ENCODE peak calls at places on chromosomes 12 and 14, in five cellular contexts. One of them, this sample, is unnamed.
A peak's percentile ranks its signal among the peaks of the same experiment; 100 is the strongest.

GRCh38 chr14:68366656-68367055 is 426.2 kb downstream of the ZFP36L1 start:
- DNase-seq in NCI-H748 treated with DMSO at 0.1 percent for 48 hours: no peak
- DNase-seq in CMK: no peak
- DNase-seq in T-cell: no peak
- DNase-seq in LHCN-M2: no peak
- DNase-seq in this sample: no peak

GRCh38 chr12:123389560-123390351 is 5.8 kb downstream of the KMT5A start:
- DNase-seq in NCI-H748 treated with DMSO at 0.1 percent for 48 hours: no peak
- DNase-seq in CMK: no peak
- DNase-seq in T-cell: no peak
- DNase-seq in LHCN-M2: peak; percentile 25
- DNase-seq in this sample: peak; percentile 41

GRCh38 chr12:4277205-4277543 is 3.6 kb downstream of the CCND2 start:
- DNase-seq in NCI-H748 treated with DMSO at 0.1 percent for 48 hours: no peak
- DNase-seq in CMK: no peak
- DNase-seq in T-cell: no peak
- DNase-seq in LHCN-M2: no peak
- DNase-seq in this sample: no peak

GRCh38 chr12:80622271-80622670 is 85.2 kb upstream of the MYF6 start:
- DNase-seq in NCI-H748 treated with DMSO at 0.1 percent for 48 hours: no peak
- DNase-seq in CMK: no peak
- DNase-seq in T-cell: no peak
- DNase-seq in LHCN-M2: peak; percentile 83
- DNase-seq in this sample: no peak

GRCh38 chr14:89330236-89331002 is 86.6 kb downstream of the FOXN3 start:
- DNase-seq in NCI-H748 treated with DMSO at 0.1 percent for 48 hours: no peak
- DNase-seq in CMK: no peak
- DNase-seq in T-cell: no peak
- DNase-seq in LHCN-M2: peak; percentile 90
- DNase-seq in this sample: peak; percentile 67

GRCh38 chr12:1220127-1221092 is 229.4 kb downstream of the ERC1 start:
- DNase-seq in NCI-H748 treated with DMSO at 0.1 percent for 48 hours: peak; percentile 81
- DNase-seq in CMK: no peak
- DNase-seq in T-cell: no peak
- DNase-seq in LHCN-M2: no peak
- DNase-seq in this sample: peak; percentile 77

GRCh38 chr14:105935384-105935783 is 409.0 kb downstream of the TMEM121 start:
- DNase-seq in NCI-H748 treated with DMSO at 0.1 percent for 48 hours: no peak
- DNase-seq in CMK: no peak
- DNase-seq in T-cell: no peak
- DNase-seq in LHCN-M2: no peak
- DNase-seq in this sample: no peak

GRCh38 chr12:6199531-6200265 is 502 bp upstream of the CD9 start:
- DNase-seq in NCI-H748 treated with DMSO at 0.1 percent for 48 hours: no peak
- DNase-seq in CMK: no peak
- DNase-seq in T-cell: no peak
- DNase-seq in LHCN-M2: no peak
- DNase-seq in this sample: no peak

GRCh38 chr12:82357845-82358199 is 365 bp downstream of the CCDC59 start:
- DNase-seq in NCI-H748 treated with DMSO at 0.1 percent for 48 hours: peak; percentile 41
- DNase-seq in CMK: peak; percentile 9
- DNase-seq in T-cell: no peak
- DNase-seq in LHCN-M2: peak; percentile 2
- DNase-seq in this sample: no peak

GRCh38 chr12:66947119-66947518 is 268.2 kb upstream of the GRIP1 start:
- DNase-seq in NCI-H748 treated with DMSO at 0.1 percent for 48 hours: no peak
- DNase-seq in CMK: no peak
- DNase-seq in T-cell: no peak
- DNase-seq in LHCN-M2: no peak
- DNase-seq in this sample: no peak

GRCh38 chr12:3273409-3273853 is 196.3 kb downstream of the TSPAN9 start:
- DNase-seq in NCI-H748 treated with DMSO at 0.1 percent for 48 hours: no peak
- DNase-seq in CMK: no peak
- DNase-seq in T-cell: no peak
- DNase-seq in LHCN-M2: peak; percentile 88
- DNase-seq in this sample: no peak

GRCh38 chr12:16299403-16299802 is 21.9 kb upstream of the SLC15A5 start:
- DNase-seq in NCI-H748 treated with DMSO at 0.1 percent for 48 hours: no peak
- DNase-seq in CMK: no peak
- DNase-seq in T-cell: no peak
- DNase-seq in LHCN-M2: peak; percentile 5
- DNase-seq in this sample: no peak

GRCh38 chr12:96040305-96041133 is 5.1 kb upstream of the LTA4H start:
- DNase-seq in NCI-H748 treated with DMSO at 0.1 percent for 48 hours: no peak
- DNase-seq in CMK: no peak
- DNase-seq in T-cell: no peak
- DNase-seq in LHCN-M2: no peak
- DNase-seq in this sample: no peak

GRCh38 chr12:54680374-54680773 is 32.2 kb upstream of the DCD start:
- DNase-seq in NCI-H748 treated with DMSO at 0.1 percent for 48 hours: no peak
- DNase-seq in CMK: peak; percentile 2
- DNase-seq in T-cell: no peak
- DNase-seq in LHCN-M2: peak; percentile 6
- DNase-seq in this sample: no peak

GRCh38 chr12:63151061-63151897 is at the start of gene AVPR1A:
- DNase-seq in NCI-H748 treated with DMSO at 0.1 percent for 48 hours: peak; percentile 44
- DNase-seq in CMK: no peak
- DNase-seq in T-cell: no peak
- DNase-seq in LHCN-M2: no peak
- DNase-seq in this sample: no peak

GRCh38 chr12:80216890-80217559 is 117.7 kb downstream of the OTOGL start:
- DNase-seq in NCI-H748 treated with DMSO at 0.1 percent for 48 hours: no peak
- DNase-seq in CMK: peak; percentile 12
- DNase-seq in T-cell: no peak
- DNase-seq in LHCN-M2: no peak
- DNase-seq in this sample: peak; percentile 68

GRCh38 chr14:89365071-89365801 is 51.8 kb downstream of the FOXN3 start:
- DNase-seq in NCI-H748 treated with DMSO at 0.1 percent for 48 hours: no peak
- DNase-seq in CMK: peak; percentile 30
- DNase-seq in T-cell: peak; percentile 47
- DNase-seq in LHCN-M2: no peak
- DNase-seq in this sample: no peak

GRCh38 chr12:45913631-45914030 is 76.7 kb downstream of the SCAF11 start:
- DNase-seq in NCI-H748 treated with DMSO at 0.1 percent for 48 hours: no peak
- DNase-seq in CMK: no peak
- DNase-seq in T-cell: no peak
- DNase-seq in LHCN-M2: no peak
- DNase-seq in this sample: no peak

GRCh38 chr12:123546281-123546680 is 12.8 kb upstream of the RILPL1 start:
- DNase-seq in NCI-H748 treated with DMSO at 0.1 percent for 48 hours: no peak
- DNase-seq in CMK: no peak
- DNase-seq in T-cell: no peak
- DNase-seq in LHCN-M2: peak; percentile 10
- DNase-seq in this sample: no peak

GRCh38 chr14:22973217-22974032 is 8.9 kb downstream of the AJUBA start:
- DNase-seq in NCI-H748 treated with DMSO at 0.1 percent for 48 hours: peak; percentile 14
- DNase-seq in CMK: no peak
- DNase-seq in T-cell: peak; percentile 19
- DNase-seq in LHCN-M2: peak; percentile 75
- DNase-seq in this sample: peak; percentile 68

GRCh38 chr14:21428930-21429329 is 27.0 kb downstream of the CHD8 start:
- DNase-seq in NCI-H748 treated with DMSO at 0.1 percent for 48 hours: no peak
- DNase-seq in CMK: no peak
- DNase-seq in T-cell: no peak
- DNase-seq in LHCN-M2: peak; percentile 81
- DNase-seq in this sample: no peak

GRCh38 chr14:69858801-69859200 is 20.4 kb upstream of the SMOC1 start:
- DNase-seq in NCI-H748 treated with DMSO at 0.1 percent for 48 hours: no peak
- DNase-seq in CMK: no peak
- DNase-seq in T-cell: no peak
- DNase-seq in LHCN-M2: no peak
- DNase-seq in this sample: no peak

GRCh38 chr12:105987687-105988035 is 151.1 kb downstream of the NUAK1 start:
- DNase-seq in NCI-H748 treated with DMSO at 0.1 percent for 48 hours: no peak
- DNase-seq in CMK: no peak
- DNase-seq in T-cell: no peak
- DNase-seq in LHCN-M2: no peak
- DNase-seq in this sample: no peak

GRCh38 chr12:92278378-92278828 is 132.8 kb upstream of the BTG1 start:
- DNase-seq in NCI-H748 treated with DMSO at 0.1 percent for 48 hours: no peak
- DNase-seq in CMK: no peak
- DNase-seq in T-cell: no peak
- DNase-seq in LHCN-M2: no peak
- DNase-seq in this sample: no peak

GRCh38 chr14:24392327-24393098 is 6.3 kb upstream of the NYNRIN start:
- DNase-seq in NCI-H748 treated with DMSO at 0.1 percent for 48 hours: peak; percentile 42
- DNase-seq in CMK: no peak
- DNase-seq in T-cell: no peak
- DNase-seq in LHCN-M2: no peak
- DNase-seq in this sample: no peak

This sample was measured in G401.